ENCODE peak calls at places on chromosome X, in seven cellular contexts. Y is substantia nigra, B is EL, R is erythroblast, V is right cardiac atrium, M is chondrocyte, X is pancreas. D is an unnamed sample.

GRCh38 chrX:106898462-106898861 is 4.7 kb downstream of the RIPPLY1 start:
- DNase-seq in Y (no peak), B (peak), R (peak), V (no peak), M (no peak), X (no peak), D (no peak)

GRCh38 chrX:29661290-29661689 is 554.1 kb upstream of the MAGEB2 start:
- DNase-seq in Y (no peak), B (peak), R (no peak), V (no peak), M (no peak), X (no peak), D (no peak)

GRCh38 chrX:97637289-97637688 is 753.6 kb downstream of the RPA4 start:
- DNase-seq in Y (no peak), B (no peak), R (no peak), V (no peak), M (no peak), X (no peak), D (no peak)

GRCh38 chrX:39431893-39432292 is 630.6 kb downstream of the MID1IP1 start:
- DNase-seq in Y (no peak), B (no peak), R (no peak), V (no peak), M (no peak), X (no peak), D (no peak)

GRCh38 chrX:9337056-9337455 is 127.8 kb upstream of the TBL1X start:
- DNase-seq in Y (no peak), B (peak), R (no peak), V (no peak), M (no peak), X (no peak), D (no peak)

GRCh38 chrX:118795528-118795927 is 28.1 kb upstream of the ZCCHC12 start:
- DNase-seq in Y (no peak), B (no peak), R (no peak), V (no peak), M (no peak), X (no peak), D (no peak)

GRCh38 chrX:102154900-102155805 is 624 bp downstream of the BEX5 start:
- DNase-seq in Y (peak), B (no peak), R (no peak), V (no peak), M (no peak), X (peak), D (no peak)

GRCh38 chrX:69501433-69501832 is 2.7 kb upstream of the NALF2 start:
- DNase-seq in Y (no peak), B (no peak), R (peak), V (peak), M (no peak), X (no peak), D (no peak)

GRCh38 chrX:129145382-129145781 is 377.9 kb downstream of the SMARCA1 start:
- DNase-seq in Y (no peak), B (no peak), R (no peak), V (no peak), M (no peak), X (no peak), D (no peak)

GRCh38 chrX:44016906-44017305 is 43.7 kb upstream of the NDP start:
- DNase-seq in Y (no peak), B (no peak), R (no peak), V (no peak), M (no peak), X (no peak), D (no peak)

GRCh38 chrX:50684871-50685270 is 129.1 kb downstream of the SHROOM4 start:
- DNase-seq in Y (no peak), B (no peak), R (no peak), V (no peak), M (no peak), X (no peak), D (no peak)

GRCh38 chrX:31297881-31298280 is 226.0 kb upstream of the FTHL17 start:
- DNase-seq in Y (no peak), B (no peak), R (no peak), V (no peak), M (no peak), X (no peak), D (no peak)

GRCh38 chrX:136541294-136541693 is 9.3 kb downstream of the VGLL1 start:
- DNase-seq in Y (no peak), B (no peak), R (no peak), V (no peak), M (no peak), X (no peak), D (no peak)

GRCh38 chrX:75986980-75987379 is 185.9 kb upstream of the PBDC1 start:
- DNase-seq in Y (no peak), B (no peak), R (no peak), V (no peak), M (no peak), X (no peak), D (no peak)

GRCh38 chrX:39953879-39954278 is 143.9 kb downstream of the BCOR start:
- DNase-seq in Y (no peak), B (no peak), R (no peak), V (peak), M (peak), X (peak), D (peak)

GRCh38 chrX:97490656-97491055 is 606.9 kb downstream of the RPA4 start:
- DNase-seq in Y (no peak), B (no peak), R (no peak), V (no peak), M (no peak), X (no peak), D (no peak)

GRCh38 chrX:143121471-143121870 is 95.7 kb downstream of the SPANXN4 start:
- DNase-seq in Y (no peak), B (no peak), R (no peak), V (no peak), M (no peak), X (no peak), D (no peak)

GRCh38 chrX:104310084-104310483 is 55.4 kb upstream of the ESX1 start:
- DNase-seq in Y (no peak), B (peak), R (no peak), V (no peak), M (no peak), X (no peak), D (no peak)

GRCh38 chrX:69538321-69538876 is 34.3 kb downstream of the NALF2 start:
- DNase-seq in Y (peak), B (peak), R (peak), V (peak), M (no peak), X (peak), D (peak)

GRCh38 chrX:1316527-1316926 is 20.1 kb upstream of the IL3RA start:
- DNase-seq in Y (no peak), B (no peak), R (peak), V (peak), M (no peak), X (no peak), D (peak)

D was measured in left lobe of liver.